ENCODE peak calls at places on chromosomes 4 and X, in four cellular contexts. T is PC-3; H is natural killer cell treated with Interleukin-12 subunit alpha and Interleukin-12 subunit beta and Interleukin-15 and Interleukin-18, amount 100 ng/mL, for 72 hours; W is cardiac fibroblast. L is an unnamed sample.

GRCh38 chrX:76802698-76803097 is 375.2 kb downstream of the MAGEE1 start:
- DNase-seq in T (peak), H (no peak), W (peak), L (peak)

GRCh38 chr4:141912831-141913230 is 276.4 kb downstream of the IL15 start:
- DNase-seq in T (no peak), H (no peak), W (no peak), L (peak)

GRCh38 chr4:55854132-55854531 is 684 bp downstream of the EXOC1 start:
- DNase-seq in T (peak), H (no peak), W (peak), L (no peak)

GRCh38 chrX:100606753-100607152 is 22.0 kb downstream of the TNMD start:
- DNase-seq in T (no peak), H (no peak), W (no peak), L (no peak)

GRCh38 chr4:16194199-16194598 is 32.1 kb downstream of the TAPT1 start:
- DNase-seq in T (no peak), H (no peak), W (peak), L (no peak)

GRCh38 chr4:95478679-95479078 is 70.1 kb downstream of the UNC5C start:
- DNase-seq in T (no peak), H (no peak), W (no peak), L (no peak)

GRCh38 chrX:39445336-39445735 is 644.1 kb downstream of the MID1IP1 start:
- DNase-seq in T (peak), H (no peak), W (no peak), L (no peak)

GRCh38 chr4:168981460-168981859 is 28.6 kb downstream of the CBR4 start:
- DNase-seq in T (peak), H (no peak), W (peak), L (no peak)

GRCh38 chr4:158998624-158999023 is 104.3 kb upstream of the RAPGEF2 start:
- DNase-seq in T (peak), H (no peak), W (no peak), L (peak)

GRCh38 chr4:87093443-87094123 is 126.8 kb downstream of the KLHL8 start:
- DNase-seq in T (peak), H (no peak), W (peak), L (peak)

GRCh38 chr4:177484613-177485021 is 42.4 kb upstream of the AGA start:
- DNase-seq in T (peak), H (no peak), W (peak), L (peak)

GRCh38 chr4:88985088-88985779 is 71.8 kb downstream of the FAM13A start:
- DNase-seq in T (no peak), H (no peak), W (peak), L (peak)

GRCh38 chrX:84156831-84157230 is 31.2 kb downstream of the RPS6KA6 start:
- DNase-seq in T (peak), H (no peak), W (no peak), L (peak)

GRCh38 chr4:67744561-67745283 is 9.5 kb downstream of the GNRHR start:
- DNase-seq in T (peak), H (no peak), W (peak), L (peak)

GRCh38 chr4:128639586-128640270 is 169.8 kb upstream of the JADE1 start:
- DNase-seq in T (no peak), H (no peak), W (no peak), L (no peak)

GRCh38 chr4:21507439-21507838 is 441.1 kb downstream of the KCNIP4 start:
- DNase-seq in T (peak), H (no peak), W (peak), L (peak)

GRCh38 chrX:42577936-42578335 is 200.0 kb downstream of the PPP1R2C start:
- DNase-seq in T (no peak), H (no peak), W (peak), L (no peak)

GRCh38 chrX:31580227-31580626 is 508.4 kb upstream of the FTHL17 start:
- DNase-seq in T (no peak), H (no peak), W (peak), L (no peak)

GRCh38 chr4:5751918-5752802 is 41.2 kb downstream of the EVC start:
- DNase-seq in T (no peak), H (no peak), W (peak), L (peak)

GRCh38 chr4:5526070-5526831 is 182.1 kb downstream of the EVC2 start:
- DNase-seq in T (no peak), H (no peak), W (no peak), L (no peak)

GRCh38 chr4:175421506-175421905 is 390.6 kb downstream of the GPM6A start:
- DNase-seq in T (peak), H (no peak), W (peak), L (peak)

GRCh38 chr4:20075479-20075878 is 176.2 kb upstream of the SLIT2 start:
- DNase-seq in T (peak), H (no peak), W (peak), L (no peak)

GRCh38 chrX:37905436-37906147 is 58.2 kb upstream of the DYNLT3 start:
- DNase-seq in T (no peak), H (no peak), W (no peak), L (peak)

GRCh38 chr4:105061720-105062119 is 85.0 kb upstream of the TET2 start:
- DNase-seq in T (peak), H (no peak), W (peak), L (no peak)

GRCh38 chrX:150084474-150085229 is 146.4 kb upstream of the EOLA2 start:
- DNase-seq in T (peak), H (no peak), W (peak), L (peak)

GRCh38 chrX:120769576-120770341 is 105.9 kb downstream of the CT47B1 start:
- DNase-seq in T (peak), H (no peak), W (peak), L (peak)

GRCh38 chr4:137065306-137065705 is 467.0 kb downstream of the PCDH18 start:
- DNase-seq in T (no peak), H (no peak), W (peak), L (peak)

L was measured in epithelial cell of esophagus.